ENCODE peak calls at places on chromosomes 11 and 22, in six cellular contexts. L is MM.1S, O is left ventricle myocardium inferior, N is colonic mucosa, A is tibial nerve, W is ovary. T is an unnamed sample. For H3K27me3, the result is how much of the 10 kb centered on the place peaks cover.

GRCh38 chr11:130858215-130858614 is 58.1 kb downstream of the SNX19 start:
- DNase-seq in W (no peak), L (peak), A (no peak), N (no peak), O (no peak), T (peak)

GRCh38 chr11:70176940-70177689 is 26.0 kb upstream of the FADD start:
- DNase-seq in W (no peak), L (peak), N (peak), A (no peak), O (no peak), T (peak)

GRCh38 chr11:36404831-36405230 is 105.2 kb downstream of the TRAF6 start:
- DNase-seq in O (no peak), L (no peak), N (no peak), W (no peak), A (no peak), T (no peak)

GRCh38 chr22:31603081-31603525 is 58.9 kb downstream of the PISD start:
- DNase-seq in L (no peak), O (no peak), N (no peak), A (no peak), W (no peak), T (no peak)

GRCh38 chr11:3107608-3108182 is 50.5 kb upstream of the CARS1 start:
- DNase-seq in N (peak), W (peak), L (no peak), O (no peak), A (no peak), T (peak)

GRCh38 chr11:121348220-121348875 is 55.8 kb downstream of the SC5D start:
- DNase-seq in O (no peak), W (no peak), A (no peak), L (no peak), N (no peak), T (no peak)

GRCh38 chr11:121249039-121249663 is 43.4 kb upstream of the SC5D start:
- DNase-seq in O (no peak), N (no peak), L (peak), W (peak), A (no peak), T (no peak)

GRCh38 chr11:22938691-22939090 is 78.4 kb upstream of the CCDC179 start:
- DNase-seq in O (no peak), W (no peak), L (no peak), N (no peak), A (no peak), T (no peak)

GRCh38 chr11:21289686-21290085 is 620.3 kb downstream of the NELL1 start:
- DNase-seq in W (no peak), N (no peak), O (no peak), A (no peak), L (no peak), T (no peak)

GRCh38 chr11:132504501-132505041 is 1027.7 kb downstream of the OPCML start:
- DNase-seq in N (no peak), A (no peak), L (no peak), O (no peak), W (no peak), T (no peak)

GRCh38 chr11:77813256-77813655 is 7.3 kb downstream of the RSF1 start:
- DNase-seq in O (no peak), N (no peak), A (no peak), W (no peak), L (no peak), T (no peak)

GRCh38 chr11:34356576-34356917 is 1.3 kb downstream of the ABTB2 start:
- DNase-seq in O (peak), A (no peak), N (no peak), L (no peak), W (no peak), T (no peak)

GRCh38 chr22:44391481-44392445 is 79.0 kb upstream of the SHISAL1 start:
- DNase-seq in A (no peak), N (no peak), W (peak), L (no peak), O (peak), T (peak)

GRCh38 chr22:49234459-49234858 is 593.2 kb downstream of the BRD1 start:
- DNase-seq in W (no peak), N (no peak), O (no peak), L (no peak), A (no peak), T (no peak)

GRCh38 chr11:8786933-8787332 is 104.3 kb downstream of the RPL27A start:
- DNase-seq in W (no peak), L (peak), N (no peak), O (no peak), A (no peak), T (no peak)

GRCh38 chr11:120284272-120284671 is 40.8 kb upstream of the TLCD5 start:
- DNase-seq in W (no peak), L (no peak), O (no peak), N (no peak), A (no peak), T (peak)

GRCh38 chr22:19988331-19988808 is 28.3 kb downstream of the ARVCF start:
- DNase-seq in N (no peak), W (no peak), L (no peak), A (no peak), O (no peak), T (no peak)

GRCh38 chr11:61718613-61719302 is 33.7 kb upstream of the MYRF start:
- DNase-seq in O (peak), A (no peak), L (no peak), N (no peak), W (peak), T (no peak)

GRCh38 chr11:3807856-3808845 is at the start of gene PGAP2:
- DNase-seq in L (peak), O (peak), N (peak), W (peak), A (peak), T (peak)

GRCh38 chr11:72328366-72329224 is 84.6 kb upstream of the PHOX2A start:
- DNase-seq in A (no peak), L (no peak), O (no peak), N (no peak), W (no peak), T (no peak)

GRCh38 chr11:9956483-9956882 is 292.6 kb downstream of the SWAP70 start:
- DNase-seq in N (no peak), A (no peak), L (no peak), W (no peak), O (no peak), T (no peak)

GRCh38 chr11:9953994-9954626 is 290.2 kb downstream of the SWAP70 start:
- DNase-seq in A (no peak), N (no peak), L (no peak), W (no peak), O (no peak), T (no peak)

GRCh38 chr11:9957072-9957471 is 293.2 kb downstream of the SWAP70 start:
- DNase-seq in A (no peak), N (no peak), W (no peak), L (no peak), O (no peak), T (no peak)

GRCh38 chr11:9951714-9952275 is 287.9 kb downstream of the SWAP70 start:
- DNase-seq in O (no peak), N (no peak), A (peak), W (no peak), L (no peak), T (no peak)

GRCh38 chr11:9955387-9955786 is 291.5 kb downstream of the SWAP70 start:
- DNase-seq in A (no peak), L (no peak), O (no peak), N (no peak), W (no peak), T (no peak)
- TF ChIP-seq CTCF in A (no peak), L (no peak), O (no peak), N (no peak), W (no peak), T (no peak)

GRCh38 chr11:42048141-42048540 is 588.7 kb upstream of the LRRC4C start:
- DNase-seq in W (no peak), N (no peak), O (no peak), A (no peak), L (no peak), T (no peak)

DNA sequence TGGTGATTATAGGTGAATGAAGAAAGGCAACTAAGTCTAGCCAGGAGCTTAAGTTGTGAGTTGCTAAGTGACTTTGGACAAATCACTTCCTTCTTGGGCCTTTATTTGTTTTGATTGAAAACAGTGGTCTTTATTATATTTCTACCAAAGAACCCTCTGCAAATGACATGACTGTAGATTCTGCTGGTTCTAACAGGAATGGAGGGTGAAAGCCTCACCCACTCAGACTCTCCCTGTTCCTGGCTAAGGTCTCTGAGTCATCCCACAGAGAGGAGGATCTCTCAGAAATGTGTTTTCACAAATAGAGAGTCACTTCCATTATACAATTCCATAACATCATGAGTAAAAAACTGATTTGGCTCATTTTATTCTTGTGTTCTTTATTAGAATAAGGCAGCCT is 583.9 kb upstream of the LRRC4C start:
- DNase-seq in O (no peak), A (no peak), N (no peak), L (no peak), W (no peak), T (no peak)
- H3K27me3 ChIP-seq in O (under half), A (under half), N (under half), L (under half), W (under half), T (under half)

DNA sequence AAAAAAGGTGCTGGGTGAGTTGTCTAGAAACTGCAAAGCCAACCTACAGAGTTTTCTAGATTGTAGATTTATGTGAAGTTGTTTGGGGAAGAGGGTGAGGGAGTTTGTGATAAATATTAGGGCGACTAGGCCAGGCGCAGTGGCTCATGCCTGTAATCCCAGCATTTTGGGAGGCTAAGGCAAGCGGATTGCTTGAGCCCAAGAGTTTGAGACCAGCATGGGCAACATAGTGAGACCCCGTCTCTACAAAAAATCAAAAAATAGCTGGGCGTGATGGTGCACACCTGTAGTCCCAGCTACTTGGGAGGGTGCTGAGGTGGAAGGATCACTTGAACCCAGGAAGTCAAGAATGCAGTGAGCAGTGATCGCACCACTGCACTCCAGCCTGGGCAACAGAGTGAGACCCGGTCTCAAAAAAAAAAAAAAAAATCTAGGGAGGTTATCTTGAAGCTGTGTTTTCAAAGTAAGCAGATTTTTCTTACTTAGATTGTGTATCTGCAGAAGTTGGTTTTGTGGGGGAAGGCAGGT is 844 bp downstream of the APOL6 start:
- DNase-seq in A (no peak), N (no peak), L (no peak), W (no peak), O (no peak), T (no peak)
- H3K27ac ChIP-seq in A (peak), N (peak), L (peak), W (peak), O (peak), T (peak)

GRCh38 chr11:134578807-134579708 is 167.0 kb upstream of the B3GAT1 start:
- DNase-seq in A (no peak), N (no peak), O (no peak), W (no peak), L (no peak), T (no peak)
- TF ChIP-seq CTCF in A (no peak), N (peak), O (peak), W (no peak), L (no peak), T (no peak)

GRCh38 chr22:30546616-30547015 is at the start of gene SEC14L6:
- DNase-seq in L (no peak), A (no peak), N (no peak), W (no peak), O (no peak), T (no peak)

GRCh38 chr22:30542811-30543188 is 3.7 kb downstream of the SEC14L6 start:
- DNase-seq in N (no peak), O (no peak), A (no peak), W (no peak), L (no peak), T (no peak)

GRCh38 chr22:30538280-30538679 is 8.3 kb downstream of the SEC14L6 start:
- DNase-seq in O (no peak), A (no peak), L (no peak), N (no peak), W (no peak), T (no peak)

GRCh38 chr22:30539368-30539767 is 7.2 kb downstream of the SEC14L6 start:
- DNase-seq in A (no peak), O (no peak), L (no peak), N (no peak), W (no peak), T (no peak)

GRCh38 chr22:30541979-30542810 is 4.3 kb downstream of the SEC14L6 start:
- DNase-seq in N (no peak), W (peak), L (no peak), A (no peak), O (no peak), T (peak)
- H3K27me3 ChIP-seq in N (under half), W (under half), L (under half), A (under half), O (half or more), T (under half)

T was measured in upper lobe of left lung.